ENCODE peak calls at places on chromosomes 4 and X, in eight cellular contexts. R, E, F, L, K, B, C and J are unnamed samples.
A peak's percentile ranks its signal among the peaks of the same experiment; 100 is the strongest.

GRCh38 chrX:3262906-3263305 is 83.5 kb downstream of the MXRA5 start:
- DNase-seq in F (no peak), C (peak; percentile 89), E (no peak), L (peak; percentile 84), R (no peak), B (no peak), K (no peak), J (no peak)

GRCh38 chrX:46125139-46125538 is 420.1 kb downstream of the ZNF674 start:
- DNase-seq in K (no peak), F (no peak), L (peak; percentile 8), E (no peak), C (no peak), R (no peak), B (no peak), J (peak; percentile 1)

GRCh38 chr4:154743683-154744340 is at the start of gene LRAT:
- DNase-seq in B (no peak), F (no peak), E (no peak), L (no peak), R (peak; percentile 35), C (no peak), K (no peak), J (no peak)

GRCh38 chr4:37246891-37247290 is 2.3 kb downstream of the NWD2 start:
- DNase-seq in R (no peak), F (no peak), E (no peak), C (no peak), L (no peak), B (no peak), K (no peak), J (no peak)

GRCh38 chr4:154490261-154490588 is 1.4 kb downstream of the DCHS2 start:
- DNase-seq in C (no peak), R (peak; percentile 4), L (no peak), F (no peak), K (no peak), B (no peak), E (no peak), J (no peak)

GRCh38 chr4:3217771-3218170 is 31.2 kb upstream of the MSANTD1 start:
- DNase-seq in E (no peak), R (no peak), K (no peak), C (no peak), L (no peak), B (no peak), F (peak; percentile 69), J (no peak)

GRCh38 chrX:47644557-47645091 is 5.7 kb downstream of the ELK1 start:
- DNase-seq in R (no peak), L (peak; percentile 43), B (no peak), K (no peak), C (no peak), F (no peak), E (no peak), J (peak; percentile 10)

GRCh38 chr4:158895797-158896442 is 127.1 kb downstream of the FNIP2 start:
- DNase-seq in F (no peak), C (peak; percentile 56), L (no peak), E (peak; percentile 15), B (no peak), K (no peak), R (no peak), J (peak; percentile 8)

GRCh38 chrX:151984328-151984727 is 9.9 kb upstream of the GABRE start:
- DNase-seq in B (no peak), F (no peak), R (no peak), K (no peak), C (peak; percentile 70), L (peak; percentile 92), E (no peak), J (no peak)

GRCh38 chr4:39976945-39977488 is 694 bp downstream of the PDS5A start:
- DNase-seq in B (peak; percentile 20), K (peak; percentile 15), F (peak; percentile 79), L (no peak), E (peak; percentile 63), C (no peak), R (peak; percentile 59), J (peak; percentile 60)

GRCh38 chr4:152778656-152779512 is 646 bp downstream of the TIGD4 start:
- DNase-seq in B (peak; percentile 6), E (no peak), R (peak; percentile 37), K (no peak), L (peak; percentile 29), C (peak; percentile 10), F (no peak), J (no peak)

GRCh38 chr4:168587326-168588125 is 90.7 kb downstream of the PALLD start:
- DNase-seq in C (peak; percentile 84), K (no peak), L (peak; percentile 94), F (no peak), B (no peak), E (no peak), R (no peak), J (no peak)